ENCODE peak calls at places on chromosomes 16 and 17, in ten cellular contexts. E is fibroblast of villous mesenchyme, J is brain microvascular endothelial cell, T is cardiac muscle cell, A is GM13976, G is IMR-90, P is neural crest cell, L is fibroblast of pulmonary artery, R is lung, Y is epithelial cell of esophagus. C is an unnamed sample.

GRCh38 chr17:37220609-37220953 is 155.2 kb upstream of the C17orf78 start:
- DNase-seq in J (peak), A (peak), T (peak), P (no peak), G (peak), E (peak), Y (peak), L (peak), R (no peak), C (no peak)

GRCh38 chr17:50209472-50210248 is 8.2 kb upstream of the COL1A1 start:
- DNase-seq in L (peak), P (peak), J (peak), Y (no peak), T (peak), E (peak), R (peak), G (peak), A (no peak), C (no peak)

GRCh38 chr17:1120596-1121441 is 59.0 kb downstream of the ABR start:
- DNase-seq in E (no peak), G (no peak), A (no peak), Y (no peak), J (no peak), L (no peak), R (no peak), T (no peak), P (no peak), C (no peak)

GRCh38 chr16:48613061-48613957 is 3.3 kb upstream of the N4BP1 start:
- DNase-seq in T (no peak), E (peak), G (peak), P (no peak), R (no peak), L (peak), J (peak), A (peak), Y (peak), C (peak)

GRCh38 chr16:67936876-67937605 is 391 bp upstream of the PSMB10 start:
- DNase-seq in R (peak), T (no peak), L (peak), A (peak), Y (no peak), J (no peak), E (no peak), P (no peak), G (no peak), C (no peak)

GRCh38 chr17:44961921-44962350 is 6.2 kb downstream of the C1QL1 start:
- DNase-seq in L (peak), P (no peak), G (no peak), R (no peak), J (no peak), T (no peak), E (no peak), Y (no peak), A (no peak), C (no peak)

GRCh38 chr16:12659871-12660270 is 143.8 kb downstream of the CPPED1 start:
- DNase-seq in G (no peak), E (no peak), L (no peak), J (no peak), A (no peak), Y (no peak), T (no peak), R (no peak), P (no peak), C (no peak)

GRCh38 chr17:32593003-32593402 is 106.2 kb downstream of the CDK5R1 start:
- DNase-seq in J (no peak), P (no peak), T (no peak), L (no peak), A (no peak), R (no peak), E (no peak), Y (no peak), G (no peak), C (no peak)

GRCh38 chr17:44916781-44917241 is 1.5 kb upstream of the GFAP start:
- DNase-seq in T (no peak), R (no peak), E (no peak), J (no peak), G (peak), A (no peak), L (peak), Y (peak), P (no peak), C (no peak)

GRCh38 chr17:17837380-17837821 is 615 bp upstream of the SREBF1 start:
- DNase-seq in R (peak), G (peak), A (no peak), J (peak), E (peak), P (no peak), T (no peak), Y (peak), L (peak), C (no peak)

GRCh38 chr17:82237746-82238561 is 9.1 kb downstream of the SLC16A3 start:
- DNase-seq in A (no peak), R (no peak), E (no peak), L (no peak), G (no peak), Y (no peak), P (no peak), T (no peak), J (no peak), C (peak)

GRCh38 chr16:5323284-5323683 is 225.7 kb upstream of the EEF2KMT start:
- DNase-seq in R (no peak), Y (no peak), E (no peak), A (no peak), J (no peak), G (no peak), P (no peak), L (no peak), T (no peak), C (no peak)

GRCh38 chr17:40345161-40346034 is 19.1 kb downstream of the GJD3 start:
- DNase-seq in R (peak), J (no peak), A (peak), T (peak), P (no peak), E (no peak), G (peak), Y (peak), L (peak), C (no peak)

GRCh38 chr17:8941980-8942617 is 23.4 kb downstream of the PIK3R5 start:
- DNase-seq in J (no peak), E (no peak), G (no peak), T (no peak), R (no peak), A (no peak), P (no peak), Y (no peak), L (no peak), C (peak)

GRCh38 chr16:35210681-35211433 is 1751.4 kb downstream of the TP53TG3F start:
- DNase-seq in E (no peak), A (no peak), R (no peak), P (no peak), L (no peak), G (no peak), T (no peak), Y (no peak), J (no peak), C (no peak)

GRCh38 chr17:6910987-6911603 is 79.6 kb upstream of the TEKT1 start:
- DNase-seq in L (peak), A (peak), R (no peak), Y (peak), G (peak), P (no peak), T (peak), J (peak), E (peak), C (no peak)

GRCh38 chr16:84065536-84066132 is 23.0 kb upstream of the SLC38A8 start:
- DNase-seq in G (peak), L (peak), P (peak), Y (peak), J (peak), E (peak), A (no peak), T (peak), R (no peak), C (no peak)

GRCh38 chr17:8857919-8858318 is 9.6 kb downstream of the PIK3R6 start:
- DNase-seq in R (no peak), L (peak), A (peak), G (peak), P (no peak), Y (peak), T (no peak), E (peak), J (peak), C (peak)

GRCh38 chr17:42002792-42003301 is 14.4 kb downstream of the DNAJC7 start:
- DNase-seq in R (no peak), T (no peak), G (peak), Y (no peak), E (peak), A (no peak), L (no peak), J (no peak), P (no peak), C (no peak)

GRCh38 chr17:261640-262039 is 80.2 kb upstream of the DOC2B start:
- DNase-seq in E (no peak), Y (no peak), L (no peak), R (no peak), P (no peak), A (no peak), T (no peak), J (no peak), G (no peak), C (no peak)

GRCh38 chr17:27454089-27454488 is 2.2 kb upstream of the KSR1 start:
- DNase-seq in Y (no peak), A (no peak), T (no peak), L (no peak), E (no peak), G (no peak), R (no peak), P (no peak), J (no peak), C (no peak)

GRCh38 chr16:84266451-84266850 is 26.6 kb upstream of the KCNG4 start:
- DNase-seq in P (peak), L (peak), A (peak), J (peak), R (peak), E (peak), Y (peak), G (peak), T (peak), C (no peak)

GRCh38 chr16:6247771-6248170 is 1084.9 kb upstream of the RBFOX1 start:
- DNase-seq in Y (no peak), L (no peak), J (no peak), T (no peak), P (no peak), R (no peak), E (no peak), A (no peak), G (no peak), C (no peak)

GRCh38 chr17:77256710-77257109 is 115.9 kb downstream of the SEC14L1 start:
- DNase-seq in L (no peak), P (no peak), A (no peak), R (no peak), G (no peak), J (no peak), Y (no peak), T (no peak), E (no peak), C (no peak)

GRCh38 chr17:81511800-81512559 is 619 bp downstream of the ACTG1 start:
- DNase-seq in E (no peak), T (peak), J (no peak), L (peak), Y (no peak), R (peak), A (no peak), P (no peak), G (no peak), C (peak)

GRCh38 chr17:77471984-77472836 is 331.4 kb downstream of the SEC14L1 start:
- DNase-seq in L (peak), R (peak), E (peak), G (peak), P (no peak), T (peak), Y (peak), J (no peak), A (no peak), C (no peak)

GRCh38 chr17:49968380-49969133 is 433 bp upstream of the DLX4 start:
- DNase-seq in A (peak), G (peak), P (peak), T (peak), E (peak), R (peak), Y (peak), L (peak), J (peak), C (peak)

GRCh38 chr17:66491213-66491612 is 188.8 kb downstream of the PRKCA start:
- DNase-seq in T (no peak), P (no peak), L (no peak), J (no peak), R (no peak), Y (no peak), A (no peak), G (no peak), E (no peak), C (no peak)

GRCh38 chr17:51103451-51103850 is 17.2 kb downstream of the SPAG9 start:
- DNase-seq in E (no peak), A (no peak), P (no peak), Y (no peak), T (peak), L (no peak), J (no peak), R (peak), G (no peak), C (no peak)

DNA sequence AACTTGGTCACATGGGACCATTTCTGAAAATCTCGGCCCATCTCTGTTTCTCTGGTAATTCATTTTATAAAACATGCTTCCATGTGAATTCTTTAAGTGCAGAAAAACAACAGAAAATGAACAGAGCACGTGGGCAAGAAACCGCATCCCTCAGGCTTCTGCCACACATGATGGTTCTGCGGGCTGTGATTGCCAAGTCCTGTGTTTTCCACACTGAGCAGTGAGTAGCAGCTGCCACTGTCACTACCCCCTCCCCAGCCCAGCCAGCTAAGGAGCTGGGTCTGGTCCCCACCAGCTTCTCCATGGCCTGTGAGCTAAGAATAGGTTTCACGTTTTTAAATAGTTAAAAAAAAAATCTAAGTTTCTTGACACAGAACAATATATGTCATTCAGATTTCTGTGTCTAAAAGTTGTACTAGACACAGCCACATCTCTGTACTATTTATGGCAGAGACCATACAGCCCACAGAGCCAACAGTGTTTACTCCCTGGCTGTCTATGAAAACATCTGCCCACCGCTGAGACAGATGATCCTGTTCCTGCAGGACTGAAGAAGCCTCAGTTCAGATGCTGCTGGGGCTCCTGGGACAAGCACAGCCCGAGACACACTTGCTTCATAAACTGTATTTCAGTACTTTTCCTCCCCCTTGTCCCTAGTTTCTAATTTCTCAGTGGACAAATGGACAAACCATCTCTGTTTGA is 41.5 kb downstream of the USP22 start:
- DNase-seq in E (peak), A (no peak), P (no peak), T (no peak), J (no peak), Y (no peak), R (no peak), L (no peak), G (no peak), C (no peak)
- TF ChIP-seq CTCF in E (no peak), A (no peak), P (no peak), T (no peak), J (no peak), Y (no peak), R (no peak), L (no peak), G (no peak), C (no peak)

DNA sequence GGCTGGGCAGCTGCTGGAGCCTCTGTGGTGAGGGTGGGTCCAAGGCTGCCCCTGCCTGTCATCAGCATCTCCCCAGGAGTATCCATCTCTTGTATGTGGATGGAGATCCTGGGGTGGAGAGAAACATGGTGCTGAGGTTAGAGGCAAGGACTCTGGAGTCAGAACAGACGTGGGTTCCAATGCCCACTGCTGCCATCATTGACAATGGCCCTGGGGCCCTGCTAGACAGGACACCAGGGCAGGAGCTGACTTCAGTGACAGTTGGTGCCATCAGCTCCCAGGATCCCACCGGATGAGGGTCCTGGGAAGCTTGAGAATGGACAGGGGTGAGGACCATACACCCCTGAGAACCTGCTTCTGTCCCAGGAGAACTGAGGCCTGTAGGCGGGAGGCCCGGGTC is 15.6 kb downstream of the MYLK3 start:
- DNase-seq in L (no peak), T (no peak), R (no peak), A (no peak), P (no peak), G (no peak), E (no peak), J (no peak), Y (no peak), C (no peak)
- TF ChIP-seq CTCF in L (no peak), T (no peak), R (no peak), A (no peak), P (no peak), G (no peak), E (no peak), J (no peak), Y (no peak), C (no peak)

GRCh38 chr17:43873091-43873490 is 26.1 kb downstream of the CD300LG start:
- DNase-seq in L (no peak), P (no peak), A (no peak), T (no peak), E (no peak), R (no peak), J (no peak), G (no peak), Y (no peak), C (no peak)
- TF ChIP-seq CTCF in L (no peak), P (no peak), A (no peak), T (no peak), E (no peak), R (no peak), J (peak), G (no peak), Y (no peak), C (no peak)

DNA sequence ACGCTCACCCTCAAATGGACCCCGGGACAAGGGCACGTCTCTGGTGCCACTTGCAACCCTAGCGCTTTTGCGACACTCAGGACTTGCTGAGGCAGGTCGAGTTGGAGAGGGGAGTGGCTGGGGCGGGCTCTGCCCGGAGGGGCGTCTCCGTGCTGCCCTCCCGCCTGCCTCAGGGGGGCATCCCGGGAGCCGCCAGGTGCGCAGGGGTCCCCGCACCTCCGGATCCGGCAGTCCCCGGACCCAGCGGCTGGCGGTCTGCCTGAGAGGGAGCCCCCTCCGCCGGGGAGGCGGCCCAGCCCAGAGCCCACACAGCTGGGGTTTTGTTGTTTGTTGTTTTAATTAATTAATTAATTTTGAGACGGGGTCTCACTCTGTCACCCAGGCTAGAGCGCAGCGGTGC is at the start of gene SLC52A1:
- DNase-seq in E (no peak), J (no peak), G (no peak), Y (peak), T (no peak), P (no peak), L (no peak), A (no peak), R (no peak), C (no peak)
- TF ChIP-seq CTCF in E (no peak), J (no peak), G (no peak), Y (no peak), T (no peak), P (no peak), L (no peak), A (no peak), R (no peak), C (no peak)